ENCODE peak calls at places on chromosomes 4 and X, in seven cellular contexts. Q is activated T-helper 1 cell treated with anti-CD3 and anti-CD28 coated beads, Interleukin-2, amount 50 U/mL, for 16 hours; B is CD8-positive, alpha-beta T cell; O is psoas muscle; P is WTC11; F is DMS 273 treated with DMSO at 0.1 percent for 48 hours; H is dermis microvascular lymphatic vessel endothelial cell. Y is an unnamed sample.
A peak's percentile ranks its signal among the peaks of the same experiment; 100 is the strongest.

GRCh38 chr4:38243385-38244053 is 283.3 kb downstream of the PTTG2 start:
- DNase-seq in B (no peak), H (no peak), F (no peak), Q (no peak), P (no peak), O (no peak), Y (no peak)

GRCh38 chrX:68432648-68433047 is 647 bp downstream of the OPHN1 start:
- DNase-seq in H (no peak), O (no peak), P (no peak), B (no peak), Q (no peak), F (no peak), Y (peak; percentile 22)

GRCh38 chr4:92236907-92237306 is 66.9 kb upstream of the GRID2 start:
- DNase-seq in B (no peak), F (no peak), H (no peak), O (no peak), P (no peak), Q (no peak), Y (no peak)

GRCh38 chrX:110282922-110283321 is 35.0 kb downstream of the AMMECR1 start:
- DNase-seq in F (no peak), O (no peak), Q (no peak), B (no peak), H (no peak), P (no peak), Y (no peak)

GRCh38 chrX:106039920-106040319 is 1.4 kb upstream of the SERPINA7 start:
- DNase-seq in B (no peak), P (peak; percentile 10), F (no peak), H (no peak), Q (no peak), O (no peak), Y (no peak)

GRCh38 chrX:38803286-38803608 is 2.0 kb downstream of the MID1IP1 start:
- DNase-seq in O (no peak), F (peak; percentile 82), Q (no peak), B (no peak), H (no peak), P (no peak), Y (no peak)

GRCh38 chr4:174538123-174538875 is 16.0 kb upstream of the HPGD start:
- DNase-seq in B (no peak), P (no peak), H (no peak), Q (no peak), O (no peak), F (no peak), Y (no peak)

GRCh38 chr4:44447563-44448504 is 775 bp downstream of the KCTD8 start:
- DNase-seq in F (no peak), Q (no peak), P (peak; percentile 59), H (no peak), O (peak; percentile 39), B (no peak), Y (no peak)

GRCh38 chrX:48974033-48974432 is 2.4 kb upstream of the KCND1 start:
- DNase-seq in F (no peak), B (no peak), Q (no peak), H (no peak), P (no peak), O (no peak), Y (no peak)

GRCh38 chr4:2834001-2834921 is 9.4 kb upstream of the ADD1 start:
- DNase-seq in O (no peak), P (no peak), H (no peak), B (no peak), Q (no peak), F (no peak), Y (no peak)

GRCh38 chrX:69153060-69153730 is 12.1 kb downstream of the PJA1 start:
- DNase-seq in F (no peak), H (no peak), O (no peak), B (no peak), P (peak; percentile 74), Q (no peak), Y (peak; percentile 57)

GRCh38 chr4:70027011-70027410 is 1.2 kb upstream of the HTN3 start:
- DNase-seq in P (no peak), B (no peak), Q (no peak), O (no peak), F (no peak), H (no peak), Y (no peak)

GRCh38 chr4:41524446-41524845 is 13.5 kb upstream of the LIMCH1 start:
- DNase-seq in O (no peak), H (no peak), Q (no peak), B (no peak), F (no peak), P (no peak), Y (no peak)

GRCh38 chr4:184732126-184732525 is 1.8 kb downstream of the CENPU start:
- DNase-seq in P (no peak), Q (no peak), H (no peak), B (no peak), O (no peak), F (no peak), Y (no peak)

GRCh38 chrX:72253686-72254085 is 14.9 kb upstream of the ERCC6L start:
- DNase-seq in O (no peak), P (no peak), F (no peak), Q (no peak), B (no peak), H (no peak), Y (no peak)